ENCODE peak calls at places on chromosomes 4 and X, in seven cellular contexts. One of them, this sample, is unnamed.

GRCh38 chr4:69738872-69739271 is 21.5 kb downstream of the SULT1B1 start:
- DNase-seq in fibroblast of villous mesenchyme: no peak
- DNase-seq in coronary artery: no peak
- DNase-seq in Caco-2: no peak
- DNase-seq in choroid plexus epithelial cell: no peak
- DNase-seq in thyroid gland: no peak
- DNase-seq in IMR-90: no peak
- DNase-seq in this sample: no peak

GRCh38 chr4:54942735-54943134 is 182.7 kb downstream of the KDR start:
- DNase-seq in fibroblast of villous mesenchyme: no peak
- DNase-seq in coronary artery: no peak
- DNase-seq in Caco-2: no peak
- DNase-seq in choroid plexus epithelial cell: peak; percentile 11
- DNase-seq in thyroid gland: no peak
- DNase-seq in IMR-90: no peak
- DNase-seq in this sample: no peak

GRCh38 chr4:87679449-87680169 is 29.5 kb downstream of the DMP1 start:
- DNase-seq in fibroblast of villous mesenchyme: peak; percentile 66
- DNase-seq in coronary artery: no peak
- DNase-seq in Caco-2: peak; percentile 51
- DNase-seq in choroid plexus epithelial cell: peak; percentile 88
- DNase-seq in thyroid gland: peak; percentile 26
- DNase-seq in IMR-90: peak; percentile 58
- DNase-seq in this sample: peak; percentile 76

GRCh38 chrX:109902665-109903064 is 100.2 kb upstream of the TMEM164 start:
- DNase-seq in fibroblast of villous mesenchyme: peak; percentile 3
- DNase-seq in coronary artery: no peak
- DNase-seq in Caco-2: no peak
- DNase-seq in choroid plexus epithelial cell: peak; percentile 78
- DNase-seq in thyroid gland: no peak
- DNase-seq in IMR-90: peak; percentile 61
- DNase-seq in this sample: peak; percentile 49

GRCh38 chr4:10008208-10009005 is 12.9 kb downstream of the SLC2A9 start:
- DNase-seq in fibroblast of villous mesenchyme: no peak
- DNase-seq in coronary artery: no peak
- DNase-seq in Caco-2: no peak
- DNase-seq in choroid plexus epithelial cell: no peak
- DNase-seq in thyroid gland: no peak
- DNase-seq in IMR-90: peak; percentile 45
- DNase-seq in this sample: peak; percentile 57

GRCh38 chrX:54357414-54358377 is at the start of gene WNK3:
- DNase-seq in fibroblast of villous mesenchyme: peak; percentile 49
- DNase-seq in coronary artery: peak; percentile 83
- DNase-seq in Caco-2: no peak
- DNase-seq in choroid plexus epithelial cell: peak; percentile 85
- DNase-seq in thyroid gland: peak; percentile 79
- DNase-seq in IMR-90: peak; percentile 57
- DNase-seq in this sample: peak; percentile 14

GRCh38 chrX:12949927-12950656 is 24.8 kb upstream of the TMSB4X start:
- DNase-seq in fibroblast of villous mesenchyme: peak; percentile 96
- DNase-seq in coronary artery: peak; percentile 89
- DNase-seq in Caco-2: no peak
- DNase-seq in choroid plexus epithelial cell: peak; percentile 93
- DNase-seq in thyroid gland: peak; percentile 47
- DNase-seq in IMR-90: peak; percentile 92
- DNase-seq in this sample: peak; percentile 91

GRCh38 chr4:176376032-176376614 is 56.4 kb downstream of the SPCS3 start:
- DNase-seq in fibroblast of villous mesenchyme: peak; percentile 26
- DNase-seq in coronary artery: no peak
- DNase-seq in Caco-2: no peak
- DNase-seq in choroid plexus epithelial cell: peak; percentile 57
- DNase-seq in thyroid gland: no peak
- DNase-seq in IMR-90: peak; percentile 53
- DNase-seq in this sample: peak; percentile 57

GRCh38 chr4:175282407-175282806 is 364.2 kb downstream of the ADAM29 start:
- DNase-seq in fibroblast of villous mesenchyme: no peak
- DNase-seq in coronary artery: no peak
- DNase-seq in Caco-2: no peak
- DNase-seq in choroid plexus epithelial cell: no peak
- DNase-seq in thyroid gland: no peak
- DNase-seq in IMR-90: peak; percentile 18
- DNase-seq in this sample: no peak

GRCh38 chr4:185662030-185662778 is 126.9 kb upstream of the PDLIM3 start:
- DNase-seq in fibroblast of villous mesenchyme: no peak
- DNase-seq in coronary artery: no peak
- DNase-seq in Caco-2: no peak
- DNase-seq in choroid plexus epithelial cell: no peak
- DNase-seq in thyroid gland: no peak
- DNase-seq in IMR-90: no peak
- DNase-seq in this sample: no peak

GRCh38 chr4:18250564-18250963 is 229.0 kb upstream of the LCORL start:
- DNase-seq in fibroblast of villous mesenchyme: no peak
- DNase-seq in coronary artery: no peak
- DNase-seq in Caco-2: no peak
- DNase-seq in choroid plexus epithelial cell: no peak
- DNase-seq in thyroid gland: no peak
- DNase-seq in IMR-90: no peak
- DNase-seq in this sample: no peak

GRCh38 chrX:152601848-152602616 is 35.7 kb upstream of the GABRQ start:
- DNase-seq in fibroblast of villous mesenchyme: no peak
- DNase-seq in coronary artery: no peak
- DNase-seq in Caco-2: no peak
- DNase-seq in choroid plexus epithelial cell: no peak
- DNase-seq in thyroid gland: no peak
- DNase-seq in IMR-90: no peak
- DNase-seq in this sample: no peak

GRCh38 chr4:1369091-1369450 is 22.1 kb downstream of the UVSSA start:
- DNase-seq in fibroblast of villous mesenchyme: no peak
- DNase-seq in coronary artery: no peak
- DNase-seq in Caco-2: peak; percentile 35
- DNase-seq in choroid plexus epithelial cell: no peak
- DNase-seq in thyroid gland: no peak
- DNase-seq in IMR-90: no peak
- DNase-seq in this sample: no peak

GRCh38 chr4:76626686-76627465 is 191.8 kb downstream of the SHROOM3 start:
- DNase-seq in fibroblast of villous mesenchyme: peak; percentile 47
- DNase-seq in coronary artery: no peak
- DNase-seq in Caco-2: no peak
- DNase-seq in choroid plexus epithelial cell: peak; percentile 54
- DNase-seq in thyroid gland: no peak
- DNase-seq in IMR-90: peak; percentile 13
- DNase-seq in this sample: no peak
- TF ChIP-seq CTCF in fibroblast of villous mesenchyme: peak; percentile 64
- TF ChIP-seq CTCF in coronary artery: no peak
- TF ChIP-seq CTCF in Caco-2: peak; percentile 32
- TF ChIP-seq CTCF in choroid plexus epithelial cell: peak; percentile 68
- TF ChIP-seq CTCF in thyroid gland: no peak
- TF ChIP-seq CTCF in IMR-90: peak; percentile 23
- TF ChIP-seq CTCF in this sample: peak; percentile 30

DNA sequence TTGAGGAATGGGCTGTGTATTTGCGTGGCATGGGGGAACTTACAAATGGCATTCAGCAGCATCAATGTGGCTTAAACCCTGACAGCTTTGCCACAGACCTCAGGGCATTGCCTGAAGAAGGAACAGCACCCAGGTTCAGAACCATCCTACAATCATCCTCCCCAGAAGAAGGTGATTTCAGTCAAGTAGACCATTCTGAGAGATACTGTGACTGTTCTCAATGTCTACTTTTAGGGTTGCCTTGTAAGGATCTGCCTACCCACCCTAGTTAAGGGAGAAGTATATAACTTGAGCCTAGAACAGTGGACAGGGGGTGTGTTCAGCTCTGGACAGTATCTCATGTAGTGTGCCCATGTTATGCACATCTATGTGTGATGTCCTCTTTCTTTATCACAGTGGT is 1.6 kb upstream of the FGF5 start:
- DNase-seq in fibroblast of villous mesenchyme: no peak
- DNase-seq in coronary artery: no peak
- DNase-seq in Caco-2: no peak
- DNase-seq in choroid plexus epithelial cell: no peak
- DNase-seq in thyroid gland: no peak
- DNase-seq in IMR-90: no peak
- DNase-seq in this sample: no peak
- H3K4me3 ChIP-seq in fibroblast of villous mesenchyme: no peak overlapping the region
- H3K4me3 ChIP-seq in coronary artery: peak overlapping the region; percentile 70
- H3K4me3 ChIP-seq in Caco-2: no peak overlapping the region
- H3K4me3 ChIP-seq in choroid plexus epithelial cell: no peak overlapping the region
- H3K4me3 ChIP-seq in thyroid gland: no peak overlapping the region
- H3K4me3 ChIP-seq in IMR-90: no peak overlapping the region
- H3K4me3 ChIP-seq in this sample: peak overlapping the region; percentile 77

GRCh38 chr4:23959401-23960148 is 69.7 kb upstream of the PPARGC1A start:
- DNase-seq in fibroblast of villous mesenchyme: no peak
- DNase-seq in coronary artery: no peak
- DNase-seq in Caco-2: no peak
- DNase-seq in choroid plexus epithelial cell: no peak
- DNase-seq in thyroid gland: no peak
- DNase-seq in IMR-90: no peak
- DNase-seq in this sample: no peak

GRCh38 chr4:23958749-23959148 is 68.9 kb upstream of the PPARGC1A start:
- DNase-seq in fibroblast of villous mesenchyme: no peak
- DNase-seq in coronary artery: no peak
- DNase-seq in Caco-2: no peak
- DNase-seq in choroid plexus epithelial cell: no peak
- DNase-seq in thyroid gland: no peak
- DNase-seq in IMR-90: no peak
- DNase-seq in this sample: no peak

GRCh38 chr4:23962462-23962861 is 72.6 kb upstream of the PPARGC1A start:
- DNase-seq in fibroblast of villous mesenchyme: no peak
- DNase-seq in coronary artery: no peak
- DNase-seq in Caco-2: no peak
- DNase-seq in choroid plexus epithelial cell: no peak
- DNase-seq in thyroid gland: no peak
- DNase-seq in IMR-90: no peak
- DNase-seq in this sample: no peak

GRCh38 chr4:23956601-23957364 is 66.9 kb upstream of the PPARGC1A start:
- DNase-seq in fibroblast of villous mesenchyme: no peak
- DNase-seq in coronary artery: no peak
- DNase-seq in Caco-2: no peak
- DNase-seq in choroid plexus epithelial cell: no peak
- DNase-seq in thyroid gland: no peak
- DNase-seq in IMR-90: peak; percentile 43
- DNase-seq in this sample: no peak

DNA sequence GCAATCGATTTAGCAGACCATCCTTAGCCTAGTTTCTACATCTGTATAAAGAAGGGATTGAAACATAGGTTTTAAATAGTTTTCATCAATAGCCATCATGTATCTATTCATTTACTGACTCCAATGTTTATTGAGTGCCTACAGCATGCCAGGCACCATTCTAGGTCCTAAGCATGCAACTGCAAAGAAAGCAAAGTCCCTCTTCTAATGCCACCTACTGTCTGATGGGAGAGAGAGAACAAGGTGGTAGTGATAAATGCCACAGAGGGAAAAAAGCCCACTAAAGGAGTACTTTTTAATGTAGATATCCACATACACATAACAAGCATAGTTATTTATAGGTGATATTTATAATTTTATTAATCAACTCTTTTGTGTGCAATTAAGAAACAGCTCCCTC is 67.6 kb upstream of the PPARGC1A start:
- DNase-seq in fibroblast of villous mesenchyme: no peak
- DNase-seq in coronary artery: no peak
- DNase-seq in Caco-2: no peak
- DNase-seq in choroid plexus epithelial cell: no peak
- DNase-seq in thyroid gland: no peak
- DNase-seq in IMR-90: no peak
- DNase-seq in this sample: no peak
- TF ChIP-seq CTCF in fibroblast of villous mesenchyme: no peak
- TF ChIP-seq CTCF in coronary artery: no peak
- TF ChIP-seq CTCF in Caco-2: no peak
- TF ChIP-seq CTCF in choroid plexus epithelial cell: no peak
- TF ChIP-seq CTCF in thyroid gland: peak; percentile 26
- TF ChIP-seq CTCF in IMR-90: no peak
- TF ChIP-seq CTCF in this sample: no peak

DNA sequence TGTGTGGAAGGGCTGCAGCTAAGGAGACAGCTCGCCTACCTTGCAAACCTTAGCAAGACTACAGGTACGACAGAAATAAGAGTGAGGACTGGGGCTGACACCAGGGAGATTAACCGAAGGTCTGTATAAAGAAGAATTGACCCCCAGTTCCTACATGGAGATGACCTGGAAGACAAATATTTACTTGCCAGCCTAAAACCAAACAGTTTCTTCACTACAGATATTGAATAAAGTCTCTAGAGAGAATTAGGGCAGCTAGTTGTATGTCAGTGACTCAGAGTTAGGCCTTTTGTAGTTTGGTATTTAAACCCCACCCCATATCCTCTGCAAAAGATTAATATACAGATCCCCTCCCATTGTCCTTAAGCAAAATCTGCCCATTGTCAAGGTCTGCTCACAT is 28.1 kb upstream of the FRMPD3 start:
- DNase-seq in fibroblast of villous mesenchyme: no peak
- DNase-seq in coronary artery: no peak
- DNase-seq in Caco-2: no peak
- DNase-seq in choroid plexus epithelial cell: no peak
- DNase-seq in thyroid gland: no peak
- DNase-seq in IMR-90: no peak
- DNase-seq in this sample: no peak
- H3K4me3 ChIP-seq in fibroblast of villous mesenchyme: no peak overlapping the region
- H3K4me3 ChIP-seq in coronary artery: no peak overlapping the region
- H3K4me3 ChIP-seq in Caco-2: no peak overlapping the region
- H3K4me3 ChIP-seq in choroid plexus epithelial cell: no peak overlapping the region
- H3K4me3 ChIP-seq in thyroid gland: no peak overlapping the region
- H3K4me3 ChIP-seq in IMR-90: no peak overlapping the region
- H3K4me3 ChIP-seq in this sample: no peak overlapping the region